ENCODE peak calls at places on chromosomes 12 and 14, in six cellular contexts. Z is EL, J is H4, X is NCI-H524, U is GM23248, O is HT1080. I is an unnamed sample.

GRCh38 chr12:91111366-91112321 is at the start of gene LUM:
- DNase-seq in Z (peak; percentile 75), J (peak; percentile 75), X (no peak), U (peak; percentile 89), O (no peak), I (peak; percentile 82)

GRCh38 chr12:98532687-98533304 is 17.4 kb downstream of the TMPO start:
- DNase-seq in Z (peak; percentile 61), J (peak; percentile 42), X (peak; percentile 5), U (peak; percentile 66), O (peak; percentile 66), I (peak; percentile 42)

GRCh38 chr14:21300892-21301291 is 21.0 kb downstream of the RPGRIP1 start:
- DNase-seq in Z (no peak), J (no peak), X (peak; percentile 59), U (peak; percentile 13), O (no peak), I (no peak)

GRCh38 chr14:77243853-77244252 is 27.2 kb downstream of the NGB start:
- DNase-seq in Z (no peak), J (no peak), X (no peak), U (no peak), O (no peak), I (no peak)

GRCh38 chr12:25017336-25017735 is 68.4 kb upstream of the BCAT1 start:
- DNase-seq in Z (peak; percentile 30), J (peak; percentile 27), X (no peak), U (no peak), O (peak; percentile 67), I (peak; percentile 35)

GRCh38 chr12:8697476-8698131 is at the start of gene RIMKLB:
- DNase-seq in Z (peak; percentile 76), J (peak; percentile 69), X (peak; percentile 45), U (peak; percentile 92), O (peak; percentile 74), I (peak; percentile 68)

GRCh38 chr12:89244536-89244935 is 107.8 kb downstream of the DUSP6 start:
- DNase-seq in Z (peak; percentile 26), J (no peak), X (no peak), U (peak; percentile 42), O (no peak), I (no peak)

GRCh38 chr14:77037886-77038511 is 9.5 kb upstream of the IRF2BPL start:
- DNase-seq in Z (peak; percentile 65), J (peak; percentile 41), X (no peak), U (peak; percentile 61), O (peak; percentile 68), I (peak; percentile 90)

GRCh38 chr12:4034926-4035325 is 161.7 kb upstream of the PARP11 start:
- DNase-seq in Z (peak; percentile 44), J (no peak), X (no peak), U (no peak), O (no peak), I (no peak)

GRCh38 chr12:92111256-92111655 is 34.4 kb downstream of the BTG1 start:
- DNase-seq in Z (no peak), J (no peak), X (no peak), U (no peak), O (no peak), I (no peak)

GRCh38 chr12:45200497-45201043 is 15.3 kb upstream of the ANO6 start:
- DNase-seq in Z (peak; percentile 9), J (no peak), X (no peak), U (no peak), O (no peak), I (no peak)

GRCh38 chr12:120090626-120091295 is 25.8 kb downstream of the RAB35 start:
- DNase-seq in Z (no peak), J (no peak), X (no peak), U (no peak), O (no peak), I (no peak)